ENCODE peak calls at places on chromosomes 2 and 18, in four cellular contexts. One of them, this sample, is unnamed.

GRCh38 chr2:45452866-45453265 is 158.2 kb downstream of the SRBD1 start:
- DNase-seq in H9: no peak
- DNase-seq in endothelial cell of umbilical vein: no peak
- DNase-seq in astrocyte: peak; percentile 88
- DNase-seq in this sample: no peak

GRCh38 chr18:12990128-12990485 is 1.1 kb upstream of the CEP192 start:
- DNase-seq in astrocyte: peak; percentile 2
- DNase-seq in endothelial cell of umbilical vein: no peak
- DNase-seq in H9: no peak
- DNase-seq in this sample: no peak

GRCh38 chr2:75002007-75002406 is 43.6 kb downstream of the POLE4 start:
- DNase-seq in astrocyte: no peak
- DNase-seq in H9: no peak
- DNase-seq in endothelial cell of umbilical vein: no peak
- DNase-seq in this sample: no peak

GRCh38 chr18:43870626-43871025 is 593.3 kb upstream of the SYT4 start:
- DNase-seq in H9: no peak
- DNase-seq in astrocyte: no peak
- DNase-seq in endothelial cell of umbilical vein: no peak
- DNase-seq in this sample: no peak

GRCh38 chr18:51433296-51433695 is 235.8 kb upstream of the MEX3C start:
- DNase-seq in endothelial cell of umbilical vein: no peak
- DNase-seq in astrocyte: no peak
- DNase-seq in H9: no peak
- DNase-seq in this sample: no peak

GRCh38 chr2:160253440-160254296 is 53.6 kb upstream of the ITGB6 start:
- DNase-seq in H9: no peak
- DNase-seq in astrocyte: peak; percentile 37
- DNase-seq in endothelial cell of umbilical vein: no peak
- DNase-seq in this sample: no peak

GRCh38 chr2:47617523-47618271 is 165.2 kb upstream of the MSH6 start:
- DNase-seq in H9: no peak
- DNase-seq in endothelial cell of umbilical vein: no peak
- DNase-seq in astrocyte: no peak
- DNase-seq in this sample: no peak

GRCh38 chr2:46309052-46309953 is 12.1 kb downstream of the EPAS1 start:
- DNase-seq in astrocyte: no peak
- DNase-seq in endothelial cell of umbilical vein: no peak
- DNase-seq in H9: no peak
- DNase-seq in this sample: no peak

GRCh38 chr2:7392076-7392787 is 475.0 kb downstream of the RNF144A start:
- DNase-seq in astrocyte: no peak
- DNase-seq in H9: no peak
- DNase-seq in endothelial cell of umbilical vein: no peak
- DNase-seq in this sample: no peak

GRCh38 chr18:55781481-55781957 is 193.5 kb upstream of the TCF4 start:
- DNase-seq in astrocyte: peak; percentile 70
- DNase-seq in endothelial cell of umbilical vein: peak; percentile 90
- DNase-seq in H9: peak; percentile 72
- DNase-seq in this sample: peak; percentile 72

GRCh38 chr2:545711-546650 is 131.2 kb downstream of the TMEM18 start:
- DNase-seq in H9: no peak
- DNase-seq in endothelial cell of umbilical vein: no peak
- DNase-seq in astrocyte: no peak
- DNase-seq in this sample: no peak

GRCh38 chr2:154455201-154455600 is 243.3 kb upstream of the KCNJ3 start:
- DNase-seq in H9: no peak
- DNase-seq in astrocyte: peak; percentile 5
- DNase-seq in endothelial cell of umbilical vein: no peak
- DNase-seq in this sample: no peak

GRCh38 chr2:100660851-100661584 is 98.2 kb downstream of the PDCL3 start:
- DNase-seq in endothelial cell of umbilical vein: no peak
- DNase-seq in astrocyte: no peak
- DNase-seq in H9: no peak
- DNase-seq in this sample: no peak

GRCh38 chr2:148971547-148971946 is 67.0 kb upstream of the LYPD6B start:
- DNase-seq in endothelial cell of umbilical vein: no peak
- DNase-seq in H9: no peak
- DNase-seq in astrocyte: no peak
- DNase-seq in this sample: no peak

GRCh38 chr18:29311580-29311979 is 1134.7 kb upstream of the CDH2 start:
- DNase-seq in endothelial cell of umbilical vein: no peak
- DNase-seq in astrocyte: no peak
- DNase-seq in H9: no peak
- DNase-seq in this sample: no peak

GRCh38 chr2:238952261-238952924 is 104.5 kb downstream of the TWIST2 start:
- DNase-seq in astrocyte: peak; percentile 37
- DNase-seq in H9: peak; percentile 10
- DNase-seq in endothelial cell of umbilical vein: no peak
- DNase-seq in this sample: no peak

GRCh38 chr2:238956676-238957075 is 108.8 kb downstream of the TWIST2 start:
- DNase-seq in H9: peak; percentile 20
- DNase-seq in endothelial cell of umbilical vein: peak; percentile 87
- DNase-seq in astrocyte: no peak
- DNase-seq in this sample: no peak

GRCh38 chr2:238955648-238956531 is 108.0 kb downstream of the TWIST2 start:
- DNase-seq in H9: peak; percentile 5
- DNase-seq in astrocyte: peak; percentile 80
- DNase-seq in endothelial cell of umbilical vein: peak; percentile 31
- DNase-seq in this sample: no peak

GRCh38 chr2:238950551-238950950 is 102.7 kb downstream of the TWIST2 start:
- DNase-seq in endothelial cell of umbilical vein: no peak
- DNase-seq in H9: peak; percentile 28
- DNase-seq in astrocyte: no peak
- DNase-seq in this sample: no peak

DNA sequence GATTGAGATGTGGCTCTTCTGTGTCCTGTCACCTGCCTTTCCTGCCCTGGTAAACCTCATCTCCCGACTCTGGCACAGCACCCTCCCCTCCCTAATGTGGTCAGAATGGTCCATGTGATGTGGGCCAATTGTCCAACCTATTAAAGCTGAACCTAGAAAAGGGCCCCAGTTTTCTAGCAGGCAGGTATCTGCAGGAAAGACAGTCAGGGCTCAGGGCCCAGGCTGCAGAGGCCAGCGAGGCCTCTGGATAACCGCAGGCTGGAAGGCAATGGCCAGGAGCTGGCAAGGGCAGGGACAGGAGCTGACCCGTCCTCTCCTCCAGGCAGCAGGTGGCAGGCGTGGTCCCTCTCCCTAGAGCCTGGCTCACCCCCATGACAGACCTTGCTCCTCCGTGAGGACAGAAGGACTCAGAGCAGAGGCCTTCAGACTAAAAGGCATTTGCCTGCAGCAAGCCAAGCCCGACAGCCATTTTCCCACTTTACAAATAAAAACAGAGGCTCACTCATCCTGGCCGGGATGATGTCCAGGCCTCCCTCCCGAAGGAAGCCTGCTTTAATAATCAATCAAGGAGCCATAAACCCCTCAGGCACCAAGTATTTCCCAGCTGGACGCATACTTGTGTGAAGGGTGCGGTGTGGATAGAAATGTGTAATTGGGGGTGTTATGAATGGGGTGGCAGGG is 107.1 kb downstream of the TWIST2 start:
- DNase-seq in H9: peak; percentile 56
- DNase-seq in astrocyte: peak; percentile 93
- DNase-seq in endothelial cell of umbilical vein: no peak
- DNase-seq in this sample: peak; percentile 36
- H2AFZ ChIP-seq in H9: no peak overlapping the region
- H2AFZ ChIP-seq in astrocyte: no peak overlapping the region
- H2AFZ ChIP-seq in endothelial cell of umbilical vein: no peak overlapping the region
- H2AFZ ChIP-seq in this sample: peak overlapping the region; percentile 60

GRCh38 chr18:36364911-36365624 is 67.6 kb downstream of the FHOD3 start:
- DNase-seq in endothelial cell of umbilical vein: no peak
- DNase-seq in astrocyte: no peak
- DNase-seq in H9: no peak
- DNase-seq in this sample: no peak
- H3K27ac ChIP-seq in endothelial cell of umbilical vein: no peak overlapping the region
- H3K27ac ChIP-seq in astrocyte: no peak overlapping the region
- H3K27ac ChIP-seq in H9: no peak overlapping the region
- H3K27ac ChIP-seq in this sample: no peak overlapping the region

GRCh38 chr2:188481474-188481873 is 189.8 kb downstream of the GULP1 start:
- DNase-seq in H9: no peak
- DNase-seq in astrocyte: no peak
- DNase-seq in endothelial cell of umbilical vein: no peak
- DNase-seq in this sample: no peak

GRCh38 chr2:188477564-188478086 is 186.0 kb downstream of the GULP1 start:
- DNase-seq in endothelial cell of umbilical vein: no peak
- DNase-seq in H9: no peak
- DNase-seq in astrocyte: no peak
- DNase-seq in this sample: no peak

GRCh38 chr2:188474316-188474715 is 182.6 kb downstream of the GULP1 start:
- DNase-seq in H9: no peak
- DNase-seq in endothelial cell of umbilical vein: no peak
- DNase-seq in astrocyte: no peak
- DNase-seq in this sample: no peak

GRCh38 chr2:188475945-188476344 is 184.3 kb downstream of the GULP1 start:
- DNase-seq in H9: no peak
- DNase-seq in astrocyte: peak; percentile 86
- DNase-seq in endothelial cell of umbilical vein: no peak
- DNase-seq in this sample: no peak

DNA sequence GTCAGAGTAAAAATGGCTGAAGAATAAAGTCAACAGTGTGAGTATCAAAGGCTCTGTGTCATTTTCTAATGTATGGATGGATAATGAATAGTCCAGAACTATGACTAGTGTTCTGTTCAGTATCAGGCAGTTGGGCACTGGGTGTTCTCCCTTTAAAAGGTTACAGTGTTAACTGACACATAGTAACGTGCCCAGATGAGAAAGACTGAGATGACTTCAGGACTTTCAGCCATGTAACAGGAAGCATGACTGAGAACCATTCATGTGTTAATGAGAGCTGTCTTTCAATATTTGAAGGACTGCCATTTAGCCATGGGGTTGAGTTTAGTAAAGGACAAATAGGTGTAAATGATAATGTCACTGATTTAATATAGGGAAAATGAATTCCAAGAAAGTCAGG is 187.1 kb downstream of the GULP1 start:
- DNase-seq in astrocyte: no peak
- DNase-seq in H9: no peak
- DNase-seq in endothelial cell of umbilical vein: peak; percentile 10
- DNase-seq in this sample: no peak
- H2AFZ ChIP-seq in astrocyte: no peak overlapping the region
- H2AFZ ChIP-seq in H9: no peak overlapping the region
- H2AFZ ChIP-seq in endothelial cell of umbilical vein: no peak overlapping the region
- H2AFZ ChIP-seq in this sample: no peak overlapping the region

GRCh38 chr2:128714861-128715312 is 396.2 kb upstream of the HS6ST1 start:
- DNase-seq in endothelial cell of umbilical vein: no peak
- DNase-seq in astrocyte: no peak
- DNase-seq in H9: peak; percentile 55
- DNase-seq in this sample: peak; percentile 24

GRCh38 chr2:128710770-128711169 is 392.1 kb upstream of the HS6ST1 start:
- DNase-seq in endothelial cell of umbilical vein: no peak
- DNase-seq in astrocyte: no peak
- DNase-seq in H9: no peak
- DNase-seq in this sample: no peak

GRCh38 chr2:128715360-128715759 is 396.7 kb upstream of the HS6ST1 start:
- DNase-seq in astrocyte: no peak
- DNase-seq in endothelial cell of umbilical vein: no peak
- DNase-seq in H9: no peak
- DNase-seq in this sample: no peak

GRCh38 chr2:128714285-128714684 is 395.6 kb upstream of the HS6ST1 start:
- DNase-seq in H9: no peak
- DNase-seq in endothelial cell of umbilical vein: no peak
- DNase-seq in astrocyte: no peak
- DNase-seq in this sample: no peak

GRCh38 chr2:128710242-128710641 is 391.6 kb upstream of the HS6ST1 start:
- DNase-seq in astrocyte: no peak
- DNase-seq in endothelial cell of umbilical vein: no peak
- DNase-seq in H9: no peak
- DNase-seq in this sample: no peak
- H3K27ac ChIP-seq in astrocyte: no peak overlapping the region
- H3K27ac ChIP-seq in endothelial cell of umbilical vein: no peak overlapping the region
- H3K27ac ChIP-seq in H9: no peak overlapping the region
- H3K27ac ChIP-seq in this sample: no peak overlapping the region

GRCh38 chr2:224263571-224264043 is 138.3 kb downstream of the FAM124B start:
- DNase-seq in endothelial cell of umbilical vein: no peak
- DNase-seq in H9: no peak
- DNase-seq in astrocyte: peak; percentile 74
- DNase-seq in this sample: no peak
- H2AFZ ChIP-seq in endothelial cell of umbilical vein: no peak overlapping the region
- H2AFZ ChIP-seq in H9: no peak overlapping the region
- H2AFZ ChIP-seq in astrocyte: no peak overlapping the region
- H2AFZ ChIP-seq in this sample: no peak overlapping the region